ENCODE peak calls at places on chromosomes 2 and 18, in seven cellular contexts. L is epithelial cell of prostate, X is dermis blood vessel endothelial cell, E is substantia nigra, T is fibroblast of the aortic adventitia, U is MV-4-11, W is BE2C. V is an unnamed sample.

GRCh38 chr2:222859786-222860726 is 780 bp upstream of the ACSL3 start:
- DNase-seq in L (peak; percentile 92), X (peak; percentile 79), E (peak; percentile 19), T (peak; percentile 85), U (no peak), W (peak; percentile 74), V (peak; percentile 83)

GRCh38 chr2:62383843-62384242 is 122.2 kb downstream of the TMEM17 start:
- DNase-seq in L (no peak), X (peak; percentile 46), E (no peak), T (no peak), U (no peak), W (no peak), V (no peak)

GRCh38 chr2:150212722-150213171 is 274.7 kb downstream of the RND3 start:
- DNase-seq in L (no peak), X (no peak), E (no peak), T (peak; percentile 45), U (no peak), W (no peak), V (peak; percentile 78)

GRCh38 chr2:231069379-231070054 is 12.8 kb downstream of the PSMD1 start:
- DNase-seq in L (no peak), X (peak; percentile 57), E (no peak), T (peak; percentile 78), U (no peak), W (no peak), V (peak; percentile 66)

GRCh38 chr2:62333961-62334360 is 138.0 kb downstream of the B3GNT2 start:
- DNase-seq in L (no peak), X (no peak), E (no peak), T (no peak), U (no peak), W (peak; percentile 57), V (no peak)

GRCh38 chr2:139876964-139877363 is 1096.8 kb upstream of the NXPH2 start:
- DNase-seq in L (no peak), X (no peak), E (no peak), T (no peak), U (no peak), W (no peak), V (no peak)

GRCh38 chr2:144477281-144477942 is 42.5 kb downstream of the ZEB2 start:
- DNase-seq in L (no peak), X (no peak), E (no peak), T (peak; percentile 46), U (no peak), W (no peak), V (peak; percentile 76)

GRCh38 chr18:76958692-76959341 is 136.5 kb downstream of the ZNF236 start:
- DNase-seq in L (no peak), X (peak; percentile 85), E (no peak), T (peak; percentile 5), U (no peak), W (peak; percentile 33), V (peak; percentile 3)

GRCh38 chr2:204871246-204871953 is 326.1 kb downstream of the PARD3B start:
- DNase-seq in L (no peak), X (peak; percentile 86), E (no peak), T (peak; percentile 71), U (peak; percentile 63), W (no peak), V (peak; percentile 68)

GRCh38 chr2:190582761-190583506 is 48.4 kb upstream of the NEMP2 start:
- DNase-seq in L (no peak), X (peak; percentile 20), E (no peak), T (no peak), U (no peak), W (no peak), V (peak; percentile 36)

GRCh38 chr2:234496835-234497591 is at the start of gene ARL4C:
- DNase-seq in L (no peak), X (peak; percentile 74), E (peak; percentile 40), T (peak; percentile 43), U (no peak), W (peak; percentile 85), V (peak; percentile 82)

GRCh38 chr2:234823877-234824376 is 127.9 kb upstream of the SH3BP4 start:
- DNase-seq in L (no peak), X (peak; percentile 97), E (no peak), T (peak; percentile 99), U (no peak), W (no peak), V (peak; percentile 85)

GRCh38 chr2:4745596-4745995 is 946.6 kb upstream of the SOX11 start:
- DNase-seq in L (no peak), X (no peak), E (no peak), T (no peak), U (no peak), W (no peak), V (no peak)

GRCh38 chr2:51103205-51103604 is 71.3 kb upstream of the NRXN1 start:
- DNase-seq in L (no peak), X (no peak), E (no peak), T (no peak), U (no peak), W (no peak), V (no peak)

GRCh38 chr2:205495819-205496218 is 186.5 kb upstream of the NRP2 start:
- DNase-seq in L (no peak), X (no peak), E (no peak), T (no peak), U (no peak), W (no peak), V (no peak)

GRCh38 chr2:196233808-196234501 is 62.6 kb upstream of the STK17B start:
- DNase-seq in L (no peak), X (peak; percentile 16), E (no peak), T (peak; percentile 45), U (peak; percentile 27), W (no peak), V (peak; percentile 18)

GRCh38 chr2:122863516-122863915 is 1108.1 kb downstream of the TSN start:
- DNase-seq in L (no peak), X (no peak), E (no peak), T (no peak), U (no peak), W (no peak), V (no peak)

GRCh38 chr2:161947394-161947793 is 126.6 kb downstream of the DPP4 start:
- DNase-seq in L (no peak), X (no peak), E (no peak), T (no peak), U (no peak), W (no peak), V (no peak)